ENCODE peak calls at places on chromosomes 6 and 20, in eight cellular contexts. J is GM03348; B is activated T-cell treated with anti-CD3 and anti-CD28 coated beads, Interleukin-2, amount 50 U/mL, for 72 hours; E is left colon; V is heart right ventricle; P is GM10248; U is T-helper 9 cell; L is progenitor cell of endocrine pancreas. Z is an unnamed sample.

GRCh38 chr6:19737968-19738367 is 99.2 kb upstream of the ID4 start:
- DNase-seq in J (no peak), B (no peak), E (no peak), V (no peak), P (no peak), U (no peak), L (no peak), Z (no peak)

GRCh38 chr20:24798930-24799705 is 150.0 kb upstream of the CST7 start:
- DNase-seq in J (no peak), B (no peak), E (no peak), V (no peak), P (no peak), U (no peak), L (no peak), Z (peak; percentile 77)

GRCh38 chr20:58271596-58272460 is 37.7 kb upstream of the RAB22A start:
- DNase-seq in J (no peak), B (peak; percentile 64), E (no peak), V (no peak), P (peak; percentile 24), U (no peak), L (no peak), Z (no peak)

GRCh38 chr6:169370054-169370453 is 116.4 kb upstream of the THBS2 start:
- DNase-seq in J (no peak), B (no peak), E (no peak), V (no peak), P (no peak), U (no peak), L (no peak), Z (no peak)

GRCh38 chr6:131819507-131820228 is 11.8 kb downstream of the ENPP1 start:
- DNase-seq in J (peak; percentile 28), B (no peak), E (no peak), V (no peak), P (peak; percentile 16), U (no peak), L (no peak), Z (peak; percentile 65)

GRCh38 chr6:170199716-170200115 is 91.2 kb downstream of the DLL1 start:
- DNase-seq in J (no peak), B (no peak), E (no peak), V (no peak), P (no peak), U (no peak), L (no peak), Z (no peak)

GRCh38 chr20:33688938-33689424 is 2.8 kb upstream of the E2F1 start:
- DNase-seq in J (no peak), B (no peak), E (no peak), V (no peak), P (no peak), U (no peak), L (no peak), Z (no peak)

GRCh38 chr6:101640131-101640530 is 246.6 kb downstream of the GRIK2 start:
- DNase-seq in J (no peak), B (no peak), E (no peak), V (no peak), P (no peak), U (no peak), L (no peak), Z (peak; percentile 10)

GRCh38 chr6:167079853-167080297 is 43.0 kb upstream of the CCR6 start:
- DNase-seq in J (no peak), B (peak; percentile 63), E (no peak), V (no peak), P (peak; percentile 83), U (peak; percentile 47), L (no peak), Z (no peak)

GRCh38 chr20:33784225-33784624 is 26.9 kb upstream of the CHMP4B start:
- DNase-seq in J (no peak), B (no peak), E (no peak), V (no peak), P (no peak), U (no peak), L (no peak), Z (no peak)

GRCh38 chr20:39986231-39986904 is 702.7 kb downstream of the MAFB start:
- DNase-seq in J (peak; percentile 23), B (no peak), E (peak; percentile 18), V (peak; percentile 55), P (no peak), U (no peak), L (no peak), Z (peak; percentile 57)

GRCh38 chr6:168039849-168040248 is 39.2 kb downstream of the FRMD1 start:
- DNase-seq in J (no peak), B (no peak), E (no peak), V (no peak), P (no peak), U (no peak), L (no peak), Z (no peak)

GRCh38 chr20:64133951-64134407 is 26.6 kb upstream of the NPBWR2 start:
- DNase-seq in J (no peak), B (no peak), E (no peak), V (no peak), P (no peak), U (no peak), L (no peak), Z (no peak)

GRCh38 chr6:71886184-71887005 is at the start of gene RIMS1:
- DNase-seq in J (peak; percentile 69), B (no peak), E (no peak), V (peak; percentile 13), P (peak; percentile 57), U (no peak), L (peak; percentile 61), Z (peak; percentile 74)

GRCh38 chr6:47419621-47420020 is 58.0 kb upstream of the CD2AP start:
- DNase-seq in J (no peak), B (no peak), E (no peak), V (no peak), P (no peak), U (no peak), L (no peak), Z (peak; percentile 58)

GRCh38 chr6:67394254-67394653 is 1240.8 kb upstream of the ADGRB3 start:
- DNase-seq in J (no peak), B (no peak), E (no peak), V (no peak), P (no peak), U (no peak), L (no peak), Z (no peak)

GRCh38 chr6:54291146-54291545 is 17.1 kb upstream of the TINAG start:
- DNase-seq in J (peak; percentile 21), B (no peak), E (no peak), V (no peak), P (no peak), U (no peak), L (no peak), Z (peak; percentile 74)

GRCh38 chr20:23043376-23043775 is 6.1 kb downstream of the THBD start:
- DNase-seq in J (no peak), B (no peak), E (peak; percentile 46), V (no peak), P (no peak), U (no peak), L (no peak), Z (no peak)

GRCh38 chr6:89643411-89643810 is 4.9 kb upstream of the LYRM2 start:
- DNase-seq in J (no peak), B (no peak), E (no peak), V (no peak), P (no peak), U (no peak), L (no peak), Z (no peak)

GRCh38 chr6:80771941-80772340 is 665.5 kb downstream of the BCKDHB start:
- DNase-seq in J (no peak), B (no peak), E (no peak), V (no peak), P (no peak), U (no peak), L (peak; percentile 31), Z (peak; percentile 71)

GRCh38 chr6:42394881-42395620 is 56.7 kb downstream of the TRERF1 start:
- DNase-seq in J (no peak), B (no peak), E (no peak), V (no peak), P (no peak), U (no peak), L (no peak), Z (no peak)

GRCh38 chr6:1334725-1335124 is 22.8 kb downstream of the FOXQ1 start:
- DNase-seq in J (no peak), B (no peak), E (no peak), V (no peak), P (no peak), U (no peak), L (no peak), Z (no peak)

GRCh38 chr6:22320750-22321149 is 23.9 kb upstream of the PRL start:
- DNase-seq in J (peak; percentile 55), B (no peak), E (no peak), V (no peak), P (no peak), U (no peak), L (no peak), Z (peak; percentile 96)

GRCh38 chr20:32456869-32457421 is 98.8 kb downstream of the ASXL1 start:
- DNase-seq in J (peak; percentile 93), B (no peak), E (no peak), V (peak; percentile 64), P (peak; percentile 89), U (no peak), L (peak; percentile 91), Z (peak; percentile 80)

GRCh38 chr20:11235058-11235457 is 561.3 kb upstream of the JAG1 start:
- DNase-seq in J (peak; percentile 29), B (no peak), E (no peak), V (no peak), P (no peak), U (no peak), L (no peak), Z (peak; percentile 88)

GRCh38 chr20:11445161-11445560 is 472.5 kb upstream of the BTBD3 start:
- DNase-seq in J (no peak), B (no peak), E (no peak), V (no peak), P (no peak), U (no peak), L (no peak), Z (no peak)

GRCh38 chr20:4329232-4329631 is 313.9 kb upstream of the RNF24 start:
- DNase-seq in J (no peak), B (no peak), E (no peak), V (no peak), P (no peak), U (no peak), L (no peak), Z (no peak)

GRCh38 chr6:79778794-79779193 is 147.7 kb downstream of the SH3BGRL2 start:
- DNase-seq in J (no peak), B (no peak), E (no peak), V (no peak), P (no peak), U (no peak), L (no peak), Z (no peak)

GRCh38 chr6:33716379-33716778 is 4.9 kb upstream of the UQCC2 start:
- DNase-seq in J (no peak), B (no peak), E (no peak), V (no peak), P (no peak), U (no peak), L (no peak), Z (no peak)

GRCh38 chr6:26307830-26308229 is 57.2 kb upstream of the BTN3A2 start:
- DNase-seq in J (no peak), B (no peak), E (no peak), V (no peak), P (no peak), U (no peak), L (no peak), Z (no peak)

GRCh38 chr6:170135041-170135440 is 155.8 kb downstream of the DLL1 start:
- DNase-seq in J (no peak), B (no peak), E (no peak), V (no peak), P (no peak), U (no peak), L (no peak), Z (no peak)

GRCh38 chr20:25574411-25574810 is 10.9 kb downstream of the NINL start:
- DNase-seq in J (no peak), B (no peak), E (no peak), V (no peak), P (no peak), U (no peak), L (no peak), Z (no peak)

GRCh38 chr20:34562643-34563042 is 4.1 kb downstream of the MAP1LC3A start:
- DNase-seq in J (peak; percentile 60), B (peak; percentile 40), E (no peak), V (no peak), P (no peak), U (no peak), L (no peak), Z (peak; percentile 50)